ENCODE peak calls at places on chromosomes 12 and 14, in seven cellular contexts. One of them, this sample, is unnamed.

GRCh38 chr12:54286042-54286931 is 5.8 kb downstream of the HNRNPA1 start:
- DNase-seq in glutamatergic neuron: no peak
- DNase-seq in NCI-H1105: no peak
- DNase-seq in EL: no peak
- DNase-seq in tibial artery: no peak
- DNase-seq in stimulated activated CD4-positive, alpha-beta T cell treated with anti-CD3 and anti-CD28 coated beads, Interleukin-1b, Interleukin-23, amount 100 ng/mL, for 24 hours: no peak
- DNase-seq in right atrium auricular region: no peak
- DNase-seq in this sample: no peak

GRCh38 chr14:68616255-68616902 is 176.5 kb downstream of the ZFP36L1 start:
- DNase-seq in right atrium auricular region: no peak
- DNase-seq in NCI-H1105: no peak
- DNase-seq in tibial artery: no peak
- DNase-seq in stimulated activated CD4-positive, alpha-beta T cell treated with anti-CD3 and anti-CD28 coated beads, Interleukin-1b, Interleukin-23, amount 100 ng/mL, for 24 hours: no peak
- DNase-seq in EL: peak
- DNase-seq in glutamatergic neuron: no peak
- DNase-seq in this sample: no peak

GRCh38 chr14:75982724-75983358 is 1.0 kb upstream of the TGFB3 start:
- DNase-seq in EL: peak
- DNase-seq in tibial artery: peak
- DNase-seq in right atrium auricular region: no peak
- DNase-seq in glutamatergic neuron: no peak
- DNase-seq in NCI-H1105: peak
- DNase-seq in stimulated activated CD4-positive, alpha-beta T cell treated with anti-CD3 and anti-CD28 coated beads, Interleukin-1b, Interleukin-23, amount 100 ng/mL, for 24 hours: no peak
- DNase-seq in this sample: peak

GRCh38 chr12:120760349-120761245 is 35.0 kb downstream of the ACADS start:
- DNase-seq in right atrium auricular region: no peak
- DNase-seq in NCI-H1105: no peak
- DNase-seq in EL: no peak
- DNase-seq in tibial artery: no peak
- DNase-seq in stimulated activated CD4-positive, alpha-beta T cell treated with anti-CD3 and anti-CD28 coated beads, Interleukin-1b, Interleukin-23, amount 100 ng/mL, for 24 hours: no peak
- DNase-seq in glutamatergic neuron: no peak
- DNase-seq in this sample: no peak

GRCh38 chr12:123163227-123163626 is 12.3 kb upstream of the PITPNM2 start:
- DNase-seq in stimulated activated CD4-positive, alpha-beta T cell treated with anti-CD3 and anti-CD28 coated beads, Interleukin-1b, Interleukin-23, amount 100 ng/mL, for 24 hours: no peak
- DNase-seq in NCI-H1105: no peak
- DNase-seq in EL: no peak
- DNase-seq in right atrium auricular region: no peak
- DNase-seq in tibial artery: no peak
- DNase-seq in glutamatergic neuron: no peak
- DNase-seq in this sample: no peak

GRCh38 chr12:55619352-55620138 is 17.1 kb upstream of the OR10P1 start:
- DNase-seq in glutamatergic neuron: no peak
- DNase-seq in stimulated activated CD4-positive, alpha-beta T cell treated with anti-CD3 and anti-CD28 coated beads, Interleukin-1b, Interleukin-23, amount 100 ng/mL, for 24 hours: peak
- DNase-seq in EL: peak
- DNase-seq in tibial artery: no peak
- DNase-seq in right atrium auricular region: no peak
- DNase-seq in NCI-H1105: peak
- DNase-seq in this sample: peak

GRCh38 chr12:218221-218620 is 4.3 kb upstream of the SLC6A12 start:
- DNase-seq in right atrium auricular region: no peak
- DNase-seq in NCI-H1105: no peak
- DNase-seq in stimulated activated CD4-positive, alpha-beta T cell treated with anti-CD3 and anti-CD28 coated beads, Interleukin-1b, Interleukin-23, amount 100 ng/mL, for 24 hours: no peak
- DNase-seq in glutamatergic neuron: no peak
- DNase-seq in EL: no peak
- DNase-seq in tibial artery: no peak
- DNase-seq in this sample: no peak

GRCh38 chr12:110340706-110341105 is 59.7 kb downstream of the ATP2A2 start:
- DNase-seq in EL: no peak
- DNase-seq in NCI-H1105: no peak
- DNase-seq in right atrium auricular region: no peak
- DNase-seq in glutamatergic neuron: peak
- DNase-seq in tibial artery: no peak
- DNase-seq in stimulated activated CD4-positive, alpha-beta T cell treated with anti-CD3 and anti-CD28 coated beads, Interleukin-1b, Interleukin-23, amount 100 ng/mL, for 24 hours: no peak
- DNase-seq in this sample: no peak

GRCh38 chr14:34374998-34375740 is 86.9 kb downstream of the SPTSSA start:
- DNase-seq in tibial artery: no peak
- DNase-seq in right atrium auricular region: no peak
- DNase-seq in NCI-H1105: no peak
- DNase-seq in stimulated activated CD4-positive, alpha-beta T cell treated with anti-CD3 and anti-CD28 coated beads, Interleukin-1b, Interleukin-23, amount 100 ng/mL, for 24 hours: no peak
- DNase-seq in EL: no peak
- DNase-seq in glutamatergic neuron: no peak
- DNase-seq in this sample: no peak

GRCh38 chr14:64762044-64763034 is 58.1 kb downstream of the PLEKHG3 start:
- DNase-seq in right atrium auricular region: peak
- DNase-seq in tibial artery: peak
- DNase-seq in stimulated activated CD4-positive, alpha-beta T cell treated with anti-CD3 and anti-CD28 coated beads, Interleukin-1b, Interleukin-23, amount 100 ng/mL, for 24 hours: no peak
- DNase-seq in glutamatergic neuron: peak
- DNase-seq in EL: peak
- DNase-seq in NCI-H1105: peak
- DNase-seq in this sample: no peak

GRCh38 chr12:24661657-24662096 is 287.2 kb downstream of the BCAT1 start:
- DNase-seq in tibial artery: peak
- DNase-seq in stimulated activated CD4-positive, alpha-beta T cell treated with anti-CD3 and anti-CD28 coated beads, Interleukin-1b, Interleukin-23, amount 100 ng/mL, for 24 hours: no peak
- DNase-seq in NCI-H1105: no peak
- DNase-seq in right atrium auricular region: no peak
- DNase-seq in EL: peak
- DNase-seq in glutamatergic neuron: no peak
- DNase-seq in this sample: no peak

GRCh38 chr12:66662729-66663128 is 16.1 kb downstream of the GRIP1 start:
- DNase-seq in EL: peak
- DNase-seq in right atrium auricular region: no peak
- DNase-seq in glutamatergic neuron: no peak
- DNase-seq in NCI-H1105: peak
- DNase-seq in tibial artery: no peak
- DNase-seq in stimulated activated CD4-positive, alpha-beta T cell treated with anti-CD3 and anti-CD28 coated beads, Interleukin-1b, Interleukin-23, amount 100 ng/mL, for 24 hours: no peak
- DNase-seq in this sample: no peak

GRCh38 chr12:27185234-27186045 is 58.6 kb upstream of the STK38L start:
- DNase-seq in NCI-H1105: no peak
- DNase-seq in tibial artery: no peak
- DNase-seq in stimulated activated CD4-positive, alpha-beta T cell treated with anti-CD3 and anti-CD28 coated beads, Interleukin-1b, Interleukin-23, amount 100 ng/mL, for 24 hours: no peak
- DNase-seq in EL: peak
- DNase-seq in right atrium auricular region: no peak
- DNase-seq in glutamatergic neuron: no peak
- DNase-seq in this sample: no peak

GRCh38 chr12:132173135-132174014 is 29.1 kb downstream of the NOC4L start:
- DNase-seq in glutamatergic neuron: peak
- DNase-seq in stimulated activated CD4-positive, alpha-beta T cell treated with anti-CD3 and anti-CD28 coated beads, Interleukin-1b, Interleukin-23, amount 100 ng/mL, for 24 hours: no peak
- DNase-seq in NCI-H1105: no peak
- DNase-seq in right atrium auricular region: no peak
- DNase-seq in EL: no peak
- DNase-seq in tibial artery: no peak
- DNase-seq in this sample: no peak

GRCh38 chr12:24109381-24110039 is 160.0 kb upstream of the SOX5 start:
- DNase-seq in glutamatergic neuron: no peak
- DNase-seq in NCI-H1105: no peak
- DNase-seq in right atrium auricular region: no peak
- DNase-seq in tibial artery: no peak
- DNase-seq in EL: no peak
- DNase-seq in stimulated activated CD4-positive, alpha-beta T cell treated with anti-CD3 and anti-CD28 coated beads, Interleukin-1b, Interleukin-23, amount 100 ng/mL, for 24 hours: no peak
- DNase-seq in this sample: no peak

GRCh38 chr12:106671840-106672239 is 89.0 kb downstream of the RFX4 start:
- DNase-seq in glutamatergic neuron: no peak
- DNase-seq in tibial artery: no peak
- DNase-seq in NCI-H1105: no peak
- DNase-seq in EL: no peak
- DNase-seq in stimulated activated CD4-positive, alpha-beta T cell treated with anti-CD3 and anti-CD28 coated beads, Interleukin-1b, Interleukin-23, amount 100 ng/mL, for 24 hours: no peak
- DNase-seq in right atrium auricular region: no peak
- DNase-seq in this sample: no peak

GRCh38 chr14:92789457-92790089 is 4.5 kb upstream of the GOLGA5 start:
- DNase-seq in stimulated activated CD4-positive, alpha-beta T cell treated with anti-CD3 and anti-CD28 coated beads, Interleukin-1b, Interleukin-23, amount 100 ng/mL, for 24 hours: no peak
- DNase-seq in glutamatergic neuron: no peak
- DNase-seq in tibial artery: no peak
- DNase-seq in EL: no peak
- DNase-seq in right atrium auricular region: no peak
- DNase-seq in NCI-H1105: no peak
- DNase-seq in this sample: no peak

GRCh38 chr12:110005319-110005973 is 6.2 kb downstream of the ANKRD13A start:
- DNase-seq in stimulated activated CD4-positive, alpha-beta T cell treated with anti-CD3 and anti-CD28 coated beads, Interleukin-1b, Interleukin-23, amount 100 ng/mL, for 24 hours: no peak
- DNase-seq in glutamatergic neuron: no peak
- DNase-seq in EL: no peak
- DNase-seq in right atrium auricular region: no peak
- DNase-seq in NCI-H1105: no peak
- DNase-seq in tibial artery: no peak
- DNase-seq in this sample: no peak

GRCh38 chr14:53567236-53567785 is 389.3 kb downstream of the BMP4 start:
- DNase-seq in glutamatergic neuron: no peak
- DNase-seq in tibial artery: no peak
- DNase-seq in EL: no peak
- DNase-seq in NCI-H1105: no peak
- DNase-seq in stimulated activated CD4-positive, alpha-beta T cell treated with anti-CD3 and anti-CD28 coated beads, Interleukin-1b, Interleukin-23, amount 100 ng/mL, for 24 hours: no peak
- DNase-seq in right atrium auricular region: no peak
- DNase-seq in this sample: no peak

GRCh38 chr14:23861666-23862065 is 91.9 kb upstream of the DHRS4 start:
- DNase-seq in NCI-H1105: no peak
- DNase-seq in right atrium auricular region: no peak
- DNase-seq in glutamatergic neuron: no peak
- DNase-seq in stimulated activated CD4-positive, alpha-beta T cell treated with anti-CD3 and anti-CD28 coated beads, Interleukin-1b, Interleukin-23, amount 100 ng/mL, for 24 hours: no peak
- DNase-seq in EL: no peak
- DNase-seq in tibial artery: no peak
- DNase-seq in this sample: no peak

GRCh38 chr12:121652767-121653497 is 16.5 kb downstream of the MORN3 start:
- DNase-seq in EL: no peak
- DNase-seq in stimulated activated CD4-positive, alpha-beta T cell treated with anti-CD3 and anti-CD28 coated beads, Interleukin-1b, Interleukin-23, amount 100 ng/mL, for 24 hours: no peak
- DNase-seq in tibial artery: no peak
- DNase-seq in glutamatergic neuron: peak
- DNase-seq in NCI-H1105: no peak
- DNase-seq in right atrium auricular region: no peak
- DNase-seq in this sample: no peak

GRCh38 chr14:54922598-54922997 is 20.0 kb upstream of the GCH1 start:
- DNase-seq in stimulated activated CD4-positive, alpha-beta T cell treated with anti-CD3 and anti-CD28 coated beads, Interleukin-1b, Interleukin-23, amount 100 ng/mL, for 24 hours: no peak
- DNase-seq in tibial artery: no peak
- DNase-seq in right atrium auricular region: no peak
- DNase-seq in EL: no peak
- DNase-seq in glutamatergic neuron: no peak
- DNase-seq in NCI-H1105: no peak
- DNase-seq in this sample: no peak

GRCh38 chr12:1801285-1801975 is 18.9 kb upstream of the LRTM2 start:
- DNase-seq in tibial artery: peak
- DNase-seq in right atrium auricular region: no peak
- DNase-seq in NCI-H1105: no peak
- DNase-seq in glutamatergic neuron: no peak
- DNase-seq in stimulated activated CD4-positive, alpha-beta T cell treated with anti-CD3 and anti-CD28 coated beads, Interleukin-1b, Interleukin-23, amount 100 ng/mL, for 24 hours: no peak
- DNase-seq in EL: no peak
- DNase-seq in this sample: no peak

GRCh38 chr14:104870368-104871144 is 5.5 kb downstream of the CEP170B start:
- DNase-seq in NCI-H1105: no peak
- DNase-seq in EL: no peak
- DNase-seq in tibial artery: peak
- DNase-seq in right atrium auricular region: no peak
- DNase-seq in glutamatergic neuron: peak
- DNase-seq in stimulated activated CD4-positive, alpha-beta T cell treated with anti-CD3 and anti-CD28 coated beads, Interleukin-1b, Interleukin-23, amount 100 ng/mL, for 24 hours: no peak
- DNase-seq in this sample: peak

GRCh38 chr12:116720129-116720528 is 17.7 kb downstream of the SPRING1 start:
- DNase-seq in glutamatergic neuron: no peak
- DNase-seq in right atrium auricular region: no peak
- DNase-seq in EL: no peak
- DNase-seq in stimulated activated CD4-positive, alpha-beta T cell treated with anti-CD3 and anti-CD28 coated beads, Interleukin-1b, Interleukin-23, amount 100 ng/mL, for 24 hours: no peak
- DNase-seq in NCI-H1105: no peak
- DNase-seq in tibial artery: no peak
- DNase-seq in this sample: no peak

GRCh38 chr12:122130150-122130549 is 43.9 kb downstream of the IL31 start:
- DNase-seq in NCI-H1105: no peak
- DNase-seq in stimulated activated CD4-positive, alpha-beta T cell treated with anti-CD3 and anti-CD28 coated beads, Interleukin-1b, Interleukin-23, amount 100 ng/mL, for 24 hours: no peak
- DNase-seq in glutamatergic neuron: no peak
- DNase-seq in right atrium auricular region: no peak
- DNase-seq in tibial artery: no peak
- DNase-seq in EL: peak
- DNase-seq in this sample: peak

GRCh38 chr14:63781686-63782085 is 53.8 kb upstream of the SGPP1 start:
- DNase-seq in EL: no peak
- DNase-seq in glutamatergic neuron: no peak
- DNase-seq in stimulated activated CD4-positive, alpha-beta T cell treated with anti-CD3 and anti-CD28 coated beads, Interleukin-1b, Interleukin-23, amount 100 ng/mL, for 24 hours: no peak
- DNase-seq in right atrium auricular region: no peak
- DNase-seq in tibial artery: no peak
- DNase-seq in NCI-H1105: no peak
- DNase-seq in this sample: no peak

GRCh38 chr14:89618821-89619551 is 202.0 kb upstream of the FOXN3 start:
- DNase-seq in stimulated activated CD4-positive, alpha-beta T cell treated with anti-CD3 and anti-CD28 coated beads, Interleukin-1b, Interleukin-23, amount 100 ng/mL, for 24 hours: no peak
- DNase-seq in EL: peak
- DNase-seq in NCI-H1105: peak
- DNase-seq in tibial artery: peak
- DNase-seq in glutamatergic neuron: peak
- DNase-seq in right atrium auricular region: peak
- DNase-seq in this sample: peak

This sample was measured in 8988T.